ENCODE peak calls at places on chromosome 12, in eight cellular contexts. L is CD8-positive, alpha-beta T cell; H is coronary artery; U is HCT116; G is cardiac muscle cell; D is heart left ventricle; V is lung; R is tibial artery. P is an unnamed sample.

GRCh38 chr12:103771466-103771865 is 69.6 kb downstream of the NT5DC3 start:
- DNase-seq in L (no peak), H (no peak), U (no peak), G (peak), D (no peak), V (peak), R (no peak), P (no peak)

GRCh38 chr12:11650697-11651281 is 1.3 kb downstream of the ETV6 start:
- DNase-seq in L (no peak), H (no peak), U (no peak), G (peak), D (no peak), V (no peak), R (no peak), P (no peak)

GRCh38 chr12:4118017-4118510 is 155.5 kb upstream of the CCND2 start:
- DNase-seq in L (no peak), H (peak), U (no peak), G (peak), D (peak), V (peak), R (no peak), P (peak)

GRCh38 chr12:108305520-108305919 is 33.6 kb downstream of the CMKLR1 start:
- DNase-seq in L (no peak), H (peak), U (no peak), G (peak), D (peak), V (peak), R (peak), P (peak)

GRCh38 chr12:3490848-3491382 is at the start of gene PRMT8:
- DNase-seq in L (no peak), H (no peak), U (no peak), G (peak), D (no peak), V (no peak), R (no peak), P (no peak)

GRCh38 chr12:82912406-82912805 is 225.7 kb downstream of the TMTC2 start:
- DNase-seq in L (no peak), H (no peak), U (no peak), G (peak), D (no peak), V (no peak), R (no peak), P (no peak)

GRCh38 chr12:21775130-21775920 is 819 bp upstream of the KCNJ8 start:
- DNase-seq in L (no peak), H (no peak), U (no peak), G (no peak), D (no peak), V (no peak), R (no peak), P (no peak)

GRCh38 chr12:92094751-92095161 is 50.9 kb downstream of the BTG1 start:
- DNase-seq in L (no peak), H (no peak), U (no peak), G (peak), D (no peak), V (no peak), R (no peak), P (no peak)

GRCh38 chr12:121184425-121184824 is 25.5 kb upstream of the P2RX4 start:
- DNase-seq in L (no peak), H (no peak), U (no peak), G (no peak), D (no peak), V (no peak), R (no peak), P (no peak)

GRCh38 chr12:19530631-19531020 is 91.3 kb downstream of the AEBP2 start:
- DNase-seq in L (no peak), H (no peak), U (no peak), G (peak), D (no peak), V (no peak), R (no peak), P (no peak)

GRCh38 chr12:111841236-111841749 is 735 bp upstream of the MAPKAPK5 start:
- DNase-seq in L (no peak), H (no peak), U (no peak), G (peak), D (no peak), V (no peak), R (no peak), P (no peak)

GRCh38 chr12:69099201-69099837 is 140.1 kb upstream of the CPSF6 start:
- DNase-seq in L (no peak), H (no peak), U (no peak), G (peak), D (no peak), V (no peak), R (no peak), P (no peak)

GRCh38 chr12:16612647-16613046 is 6.7 kb upstream of the LMO3 start:
- DNase-seq in L (no peak), H (no peak), U (no peak), G (peak), D (no peak), V (no peak), R (no peak), P (no peak)

GRCh38 chr12:69511016-69511415 is 40.8 kb downstream of the FRS2 start:
- DNase-seq in L (no peak), H (no peak), U (no peak), G (no peak), D (no peak), V (no peak), R (no peak), P (no peak)

GRCh38 chr12:39395866-39396265 is 47.1 kb downstream of the KIF21A start:
- DNase-seq in L (no peak), H (no peak), U (no peak), G (peak), D (no peak), V (no peak), R (no peak), P (no peak)

GRCh38 chr12:4910502-4911315 is 1.0 kb downstream of the KCNA1 start:
- DNase-seq in L (no peak), H (no peak), U (no peak), G (no peak), D (no peak), V (no peak), R (no peak), P (no peak)

GRCh38 chr12:99619389-99620158 is 28.0 kb upstream of the GARIN6 start:
- DNase-seq in L (no peak), H (no peak), U (peak), G (peak), D (no peak), V (no peak), R (no peak), P (no peak)

GRCh38 chr12:6376079-6376941 is 947 bp upstream of the SCNN1A start:
- DNase-seq in L (no peak), H (no peak), U (no peak), G (peak), D (peak), V (peak), R (peak), P (peak)

GRCh38 chr12:108483213-108483920 is 31.7 kb upstream of the FICD start:
- DNase-seq in L (no peak), H (no peak), U (no peak), G (no peak), D (no peak), V (no peak), R (no peak), P (no peak)

GRCh38 chr12:48979602-48980388 is 1.7 kb downstream of the WNT1 start:
- DNase-seq in L (no peak), H (no peak), U (no peak), G (no peak), D (no peak), V (no peak), R (no peak), P (no peak)

GRCh38 chr12:121537814-121538698 is 42.8 kb downstream of the KDM2B start:
- DNase-seq in L (no peak), H (no peak), U (no peak), G (no peak), D (peak), V (no peak), R (no peak), P (no peak)

GRCh38 chr12:67091204-67091603 is 178.0 kb upstream of the CAND1 start:
- DNase-seq in L (no peak), H (no peak), U (no peak), G (no peak), D (no peak), V (no peak), R (no peak), P (no peak)

GRCh38 chr12:131920902-131921840 is 7.9 kb upstream of the PUS1 start:
- DNase-seq in L (no peak), H (no peak), U (no peak), G (no peak), D (no peak), V (no peak), R (no peak), P (no peak)

GRCh38 chr12:39807043-39807442 is 187.4 kb upstream of the ABCD2 start:
- DNase-seq in L (no peak), H (no peak), U (peak), G (peak), D (no peak), V (no peak), R (no peak), P (no peak)

GRCh38 chr12:21428241-21428640 is 9.2 kb upstream of the PYROXD1 start:
- DNase-seq in L (no peak), H (no peak), U (no peak), G (no peak), D (no peak), V (no peak), R (no peak), P (no peak)

GRCh38 chr12:133227281-133227852 is 8.3 kb downstream of the ANHX start:
- DNase-seq in L (no peak), H (no peak), U (no peak), G (no peak), D (no peak), V (no peak), R (peak), P (no peak)

GRCh38 chr12:83865431-83865830 is 1047.2 kb downstream of the SLC6A15 start:
- DNase-seq in L (no peak), H (no peak), U (no peak), G (no peak), D (no peak), V (no peak), R (no peak), P (no peak)

GRCh38 chr12:56839489-56840442 is 76.6 kb downstream of the HSD17B6 start:
- DNase-seq in L (no peak), H (no peak), U (peak), G (peak), D (peak), V (peak), R (peak), P (no peak)

GRCh38 chr12:48795550-48796455 is 6.9 kb upstream of the ADCY6 start:
- DNase-seq in L (no peak), H (no peak), U (peak), G (peak), D (peak), V (peak), R (peak), P (peak)

GRCh38 chr12:65818454-65819382 is 5.6 kb upstream of the HMGA2 start:
- DNase-seq in L (no peak), H (no peak), U (peak), G (no peak), D (no peak), V (no peak), R (no peak), P (no peak)

GRCh38 chr12:85007836-85008235 is 28.2 kb downstream of the TSPAN19 start:
- DNase-seq in L (no peak), H (no peak), U (no peak), G (peak), D (no peak), V (no peak), R (no peak), P (no peak)

GRCh38 chr12:50530532-50530931 is 25.7 kb downstream of the DIP2B start:
- DNase-seq in L (no peak), H (no peak), U (no peak), G (no peak), D (no peak), V (no peak), R (no peak), P (no peak)

GRCh38 chr12:50527086-50527726 is 22.4 kb downstream of the DIP2B start:
- DNase-seq in L (no peak), H (no peak), U (no peak), G (no peak), D (no peak), V (no peak), R (no peak), P (no peak)

GRCh38 chr12:50525422-50525821 is 20.6 kb downstream of the DIP2B start:
- DNase-seq in L (no peak), H (no peak), U (no peak), G (no peak), D (no peak), V (no peak), R (no peak), P (no peak)

GRCh38 chr12:50529345-50529744 is 24.6 kb downstream of the DIP2B start:
- DNase-seq in L (no peak), H (no peak), U (no peak), G (no peak), D (no peak), V (no peak), R (no peak), P (no peak)

GRCh38 chr12:50528800-50529199 is 24.0 kb downstream of the DIP2B start:
- DNase-seq in L (no peak), H (no peak), U (no peak), G (no peak), D (no peak), V (no peak), R (no peak), P (no peak)
- H3K27ac ChIP-seq in L (no peak), H (no peak), U (no peak), G (no peak), D (no peak), V (no peak), R (no peak), P (no peak)

DNA sequence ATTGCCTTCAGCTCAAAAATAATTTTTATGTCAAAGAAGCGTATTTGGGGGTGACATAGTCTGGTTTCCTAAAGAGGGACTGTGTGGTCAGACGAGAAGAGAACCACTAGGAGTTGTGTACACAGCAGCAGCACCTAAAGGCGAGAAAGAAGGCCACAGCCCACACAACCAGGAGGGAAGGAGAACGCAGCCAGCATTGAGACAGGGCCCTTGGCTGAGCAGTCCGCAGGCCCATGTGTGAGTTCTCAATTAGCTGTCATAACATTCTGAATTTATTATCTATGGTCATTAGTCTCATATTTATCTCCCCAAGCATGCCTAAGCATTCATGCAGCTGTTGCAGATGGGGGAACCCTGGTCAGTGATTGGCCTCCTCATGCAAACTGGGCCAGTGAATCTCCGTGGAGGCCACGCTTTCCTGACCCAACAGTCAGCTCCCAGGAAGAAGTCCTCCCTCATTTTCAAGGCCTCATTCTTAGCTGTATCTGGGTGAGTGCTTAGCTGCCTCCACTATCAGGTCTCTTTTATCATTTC is 81.2 kb upstream of the ATF7IP start:
- DNase-seq in L (no peak), H (no peak), U (no peak), G (peak), D (peak), V (no peak), R (no peak), P (no peak)
- H3K27ac ChIP-seq in L (no peak), H (no peak), U (no peak), G (peak), D (peak), V (no peak), R (no peak), P (no peak)

GRCh38 chr12:54338682-54339296 is 13.9 kb downstream of the COPZ1 start:
- DNase-seq in L (no peak), H (no peak), U (no peak), G (peak), D (no peak), V (no peak), R (no peak), P (no peak)
- H3K27ac ChIP-seq in L (no peak), H (no peak), U (no peak), G (peak), D (peak), V (no peak), R (peak), P (no peak)

DNA sequence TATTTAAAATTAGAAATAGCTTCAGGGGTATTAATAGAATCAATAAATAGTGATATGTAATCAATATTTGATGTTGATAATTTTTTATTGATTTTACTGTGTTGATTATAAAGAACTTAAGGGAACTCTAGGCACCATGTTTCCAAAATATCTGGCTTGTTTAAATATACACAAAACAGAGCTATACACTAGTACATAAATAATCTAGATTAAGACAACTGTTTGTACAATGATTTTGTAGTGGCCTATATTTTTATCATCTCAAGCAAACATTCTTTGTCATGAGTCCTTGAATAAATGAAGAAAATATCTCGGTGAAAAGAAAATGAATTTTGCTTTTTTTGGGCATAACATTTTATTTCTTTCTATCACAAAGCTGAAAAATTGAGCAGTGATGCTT is 117.1 kb upstream of the KRR1 start:
- DNase-seq in L (no peak), H (no peak), U (no peak), G (no peak), D (no peak), V (no peak), R (no peak), P (no peak)
- H3K27ac ChIP-seq in L (no peak), H (no peak), U (peak), G (no peak), D (no peak), V (no peak), R (no peak), P (no peak)

GRCh38 chr12:27183342-27183741 is 60.7 kb upstream of the STK38L start:
- DNase-seq in L (no peak), H (no peak), U (no peak), G (no peak), D (no peak), V (no peak), R (no peak), P (no peak)

GRCh38 chr12:27190761-27191160 is 53.3 kb upstream of the STK38L start:
- DNase-seq in L (no peak), H (no peak), U (no peak), G (peak), D (no peak), V (no peak), R (no peak), P (no peak)

GRCh38 chr12:27187697-27188096 is 56.4 kb upstream of the STK38L start:
- DNase-seq in L (no peak), H (no peak), U (no peak), G (no peak), D (no peak), V (no peak), R (no peak), P (no peak)

GRCh38 chr12:27185234-27186045 is 58.6 kb upstream of the STK38L start:
- DNase-seq in L (no peak), H (no peak), U (no peak), G (peak), D (no peak), V (no peak), R (no peak), P (no peak)

DNA sequence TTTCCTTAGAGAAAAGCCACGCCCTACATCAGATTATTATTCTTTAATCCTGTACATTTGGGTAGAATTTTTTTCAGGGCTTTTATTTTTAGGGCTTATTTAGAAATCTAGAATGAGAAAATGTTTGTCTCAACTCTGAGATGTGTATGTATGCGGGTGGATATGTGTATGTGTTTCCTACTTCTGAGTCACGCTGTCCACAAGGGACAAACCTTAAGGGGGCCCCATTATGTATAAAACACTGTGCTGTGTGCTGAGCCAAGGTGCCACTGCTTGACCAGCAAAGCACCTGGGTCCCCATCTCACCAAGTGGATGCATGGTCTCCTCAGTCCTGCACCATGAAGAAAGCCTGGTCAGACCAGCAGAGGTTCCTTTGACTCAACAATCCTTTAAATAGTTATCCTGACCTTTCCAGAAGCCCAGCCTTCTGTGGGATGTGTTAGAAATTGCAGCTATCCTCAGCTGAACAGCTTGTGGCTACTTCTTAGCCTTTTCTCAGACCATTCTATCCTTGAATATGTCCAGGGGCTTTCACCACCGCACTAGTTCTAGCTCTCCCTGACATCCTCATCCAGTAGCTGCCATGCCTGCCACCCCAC is 57.7 kb upstream of the STK38L start:
- DNase-seq in L (no peak), H (no peak), U (no peak), G (no peak), D (no peak), V (no peak), R (no peak), P (no peak)
- H3K27ac ChIP-seq in L (no peak), H (peak), U (no peak), G (no peak), D (peak), V (no peak), R (peak), P (peak)

DNA sequence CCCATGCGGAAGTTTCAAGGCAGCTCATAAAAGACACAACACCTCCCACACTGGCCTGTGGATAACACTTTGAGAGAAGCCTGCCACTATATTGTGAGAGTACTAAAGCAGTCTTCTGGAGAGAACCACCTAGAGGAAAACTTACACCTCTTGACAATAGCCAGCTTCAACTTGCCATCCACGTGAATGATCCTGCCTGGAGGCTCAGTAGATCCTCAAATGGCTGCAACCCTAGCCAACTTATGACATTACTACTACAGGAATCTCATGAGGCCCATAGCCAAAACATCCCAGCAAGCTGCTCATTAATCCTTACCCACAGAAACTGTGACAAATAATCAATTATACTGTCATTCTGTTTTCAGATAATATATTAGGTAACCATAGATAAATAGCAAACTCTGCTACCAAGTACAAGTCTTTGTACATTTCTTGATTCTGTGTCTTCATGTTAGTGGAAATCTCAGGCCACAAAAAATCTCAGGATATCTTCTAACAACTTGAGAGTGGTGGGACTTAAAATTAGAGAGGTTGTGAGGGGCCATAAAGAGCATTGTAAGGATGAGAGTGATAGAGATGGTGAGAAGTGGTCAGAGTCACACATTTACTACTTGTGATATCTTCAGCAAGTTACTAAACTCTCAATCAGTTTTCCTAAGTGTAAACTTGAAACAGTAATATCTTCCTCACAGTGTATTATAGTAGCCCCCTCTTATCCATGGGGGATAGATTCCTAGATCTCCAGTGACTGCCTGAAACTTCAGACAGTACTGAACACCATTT is 368.0 kb downstream of the C12orf50 start:
- DNase-seq in L (no peak), H (no peak), U (no peak), G (no peak), D (no peak), V (no peak), R (no peak), P (no peak)
- H3K27ac ChIP-seq in L (no peak), H (no peak), U (no peak), G (no peak), D (no peak), V (no peak), R (no peak), P (no peak)

GRCh38 chr12:26906704-26907103 is 31.1 kb downstream of the INTS13 start:
- DNase-seq in L (no peak), H (no peak), U (no peak), G (no peak), D (no peak), V (no peak), R (no peak), P (no peak)
- H3K27ac ChIP-seq in L (no peak), H (no peak), U (no peak), G (peak), D (no peak), V (no peak), R (no peak), P (no peak)